ENCODE peak calls at places on chromosomes 2 and 18, in nine cellular contexts. P is stimulated activated CD4-positive, alpha-beta T cell treated with anti-CD3 and anti-CD28 coated beads, Interleukin-2, amount 100 ng/mL, for 48 hours; Q is left ventricle myocardium superior; M is heart right ventricle; T is CD4-positive, alpha-beta T cell; Z is GF-D8; F is amygdala; X is mammary epithelial cell; W is NCI-H2107. J is an unnamed sample.

GRCh38 chr2:46943881-46944798 is 28.5 kb upstream of the MCFD2 start:
- DNase-seq in P (peak; percentile 59), Q (no peak), M (no peak), T (peak; percentile 40), Z (no peak), F (no peak), X (no peak), W (no peak), J (peak; percentile 76)

GRCh38 chr2:240369725-240370585 is 65.5 kb upstream of the GPC1 start:
- DNase-seq in P (no peak), Q (peak; percentile 88), M (peak; percentile 83), T (no peak), Z (no peak), F (peak; percentile 42), X (peak; percentile 94), W (no peak), J (no peak)

GRCh38 chr2:80136338-80136737 is 168.2 kb downstream of the LRRTM1 start:
- DNase-seq in P (no peak), Q (no peak), M (no peak), T (no peak), Z (no peak), F (no peak), X (no peak), W (no peak), J (no peak)

GRCh38 chr2:162245737-162246136 is 2.5 kb upstream of the FAP start:
- DNase-seq in P (no peak), Q (no peak), M (no peak), T (no peak), Z (no peak), F (no peak), X (peak; percentile 92), W (no peak), J (no peak)

GRCh38 chr18:31204169-31204568 is 41.5 kb upstream of the DSC1 start:
- DNase-seq in P (no peak), Q (no peak), M (no peak), T (no peak), Z (peak; percentile 32), F (no peak), X (no peak), W (no peak), J (no peak)

GRCh38 chr2:70981866-70982810 is 3.7 kb downstream of the ANKRD53 start:
- DNase-seq in P (no peak), Q (no peak), M (no peak), T (no peak), Z (no peak), F (no peak), X (no peak), W (no peak), J (no peak)

GRCh38 chr2:17301437-17301836 is 216.8 kb downstream of the RAD51AP2 start:
- DNase-seq in P (no peak), Q (no peak), M (no peak), T (no peak), Z (no peak), F (no peak), X (no peak), W (no peak), J (no peak)

GRCh38 chr18:8084160-8084559 is 517.0 kb downstream of the PTPRM start:
- DNase-seq in P (no peak), Q (peak; percentile 34), M (peak; percentile 32), T (no peak), Z (no peak), F (peak; percentile 1), X (peak; percentile 46), W (no peak), J (no peak)

GRCh38 chr18:35497006-35497333 is 790 bp downstream of the INO80C start:
- DNase-seq in P (no peak), Q (no peak), M (no peak), T (no peak), Z (peak; percentile 62), F (peak; percentile 46), X (no peak), W (no peak), J (no peak)

GRCh38 chr2:219494952-219495530 is 3.6 kb upstream of the GMPPA start:
- DNase-seq in P (no peak), Q (no peak), M (no peak), T (no peak), Z (no peak), F (no peak), X (no peak), W (no peak), J (no peak)

GRCh38 chr18:32380559-32380958 is 90.1 kb downstream of the GAREM1 start:
- DNase-seq in P (no peak), Q (no peak), M (no peak), T (no peak), Z (no peak), F (no peak), X (no peak), W (no peak), J (no peak)

GRCh38 chr2:42314892-42315468 is 46.0 kb downstream of the COX7A2L start:
- DNase-seq in P (no peak), Q (no peak), M (no peak), T (no peak), Z (peak; percentile 52), F (no peak), X (peak; percentile 84), W (no peak), J (no peak)

GRCh38 chr2:10688921-10689807 is 611 bp downstream of the NOL10 start:
- DNase-seq in P (peak; percentile 10), Q (peak; percentile 49), M (peak; percentile 21), T (no peak), Z (no peak), F (no peak), X (peak; percentile 19), W (no peak), J (no peak)

GRCh38 chr2:138537170-138537915 is 35.8 kb downstream of the SPOPL start:
- DNase-seq in P (no peak), Q (no peak), M (no peak), T (no peak), Z (no peak), F (no peak), X (no peak), W (no peak), J (no peak)

GRCh38 chr2:200466703-200467418 is 43.0 kb downstream of the KCTD18 start:
- DNase-seq in P (peak; percentile 18), Q (no peak), M (peak; percentile 40), T (peak; percentile 12), Z (no peak), F (no peak), X (no peak), W (no peak), J (no peak)

GRCh38 chr2:127401757-127402695 is 14.3 kb upstream of the MAP3K2 start:
- DNase-seq in P (no peak), Q (no peak), M (no peak), T (no peak), Z (no peak), F (no peak), X (peak; percentile 70), W (no peak), J (peak; percentile 40)

GRCh38 chr2:120653026-120653425 is 82.6 kb upstream of the GLI2 start:
- DNase-seq in P (no peak), Q (no peak), M (no peak), T (no peak), Z (no peak), F (no peak), X (no peak), W (no peak), J (no peak)

GRCh38 chr2:68223419-68223818 is 28.9 kb downstream of the PPP3R1 start:
- DNase-seq in P (no peak), Q (no peak), M (no peak), T (no peak), Z (no peak), F (no peak), X (no peak), W (no peak), J (no peak)

GRCh38 chr2:78780321-78780720 is 245.2 kb upstream of the REG3G start:
- DNase-seq in P (no peak), Q (no peak), M (no peak), T (no peak), Z (no peak), F (no peak), X (no peak), W (no peak), J (no peak)